ENCODE peak calls at places on chromosome 4, in ten cellular contexts. Q is endothelial cell; X is MCF 10A; O is T-helper 22 cell; C is cerebellar cortex; N is stimulated activated CD8-positive, alpha-beta memory T cell treated with anti-CD3 and anti-CD28 coated beads, Interleukin-4, amount 100 ng/mL, for 1 hour; B is NCI-H1105 treated with DMSO at 0.1 percent for 48 hours; A is iPS-NIHi11; M is SW480; V is activated naive CD4-positive, alpha-beta T cell. E is an unnamed sample.

GRCh38 chr4:113060853-113061252 is 11.4 kb downstream of the ANK2 start:
- DNase-seq in Q (no peak), X (no peak), O (no peak), C (no peak), N (no peak), B (no peak), A (no peak), M (no peak), V (no peak), E (no peak)

GRCh38 chr4:143482753-143483362 is 30.6 kb upstream of the SMARCA5 start:
- DNase-seq in Q (peak; percentile 35), X (peak; percentile 57), O (no peak), C (peak; percentile 52), N (no peak), B (peak; percentile 18), A (peak; percentile 20), M (peak; percentile 18), V (no peak), E (peak; percentile 6)

GRCh38 chr4:168917150-168917779 is 92.8 kb downstream of the CBR4 start:
- DNase-seq in Q (no peak), X (peak; percentile 64), O (no peak), C (peak; percentile 46), N (no peak), B (peak; percentile 14), A (peak; percentile 26), M (peak; percentile 27), V (no peak), E (peak; percentile 75)

GRCh38 chr4:150283689-150284088 is 205.4 kb downstream of the DCLK2 start:
- DNase-seq in Q (no peak), X (peak; percentile 30), O (no peak), C (no peak), N (no peak), B (no peak), A (no peak), M (no peak), V (no peak), E (no peak)

GRCh38 chr4:101953949-101954348 is 163.4 kb downstream of the BANK1 start:
- DNase-seq in Q (peak; percentile 11), X (peak; percentile 40), O (no peak), C (peak; percentile 27), N (no peak), B (no peak), A (peak; percentile 27), M (peak; percentile 9), V (no peak), E (no peak)

GRCh38 chr4:53520114-53520513 is 71.2 kb downstream of the LNX1 start:
- DNase-seq in Q (no peak), X (no peak), O (no peak), C (no peak), N (no peak), B (no peak), A (peak; percentile 30), M (no peak), V (no peak), E (no peak)

GRCh38 chr4:26741491-26741871 is 119.2 kb upstream of the STIM2 start:
- DNase-seq in Q (no peak), X (no peak), O (no peak), C (no peak), N (no peak), B (no peak), A (peak; percentile 17), M (no peak), V (no peak), E (no peak)

GRCh38 chr4:30950737-30951136 is 230.6 kb downstream of the PCDH7 start:
- DNase-seq in Q (no peak), X (peak; percentile 84), O (no peak), C (no peak), N (no peak), B (no peak), A (no peak), M (no peak), V (no peak), E (peak; percentile 81)

GRCh38 chr4:56128231-56128630 is 179.5 kb downstream of the CEP135 start:
- DNase-seq in Q (no peak), X (peak; percentile 53), O (no peak), C (no peak), N (no peak), B (peak; percentile 5), A (no peak), M (no peak), V (no peak), E (no peak)

GRCh38 chr4:183532823-183533222 is 28.0 kb downstream of the ING2 start:
- DNase-seq in Q (no peak), X (peak; percentile 34), O (no peak), C (no peak), N (no peak), B (no peak), A (no peak), M (no peak), V (no peak), E (no peak)

GRCh38 chr4:86114563-86114962 is 245.3 kb downstream of the MAPK10 start:
- DNase-seq in Q (no peak), X (no peak), O (no peak), C (no peak), N (no peak), B (no peak), A (no peak), M (no peak), V (no peak), E (no peak)

GRCh38 chr4:168028568-168028967 is 63.8 kb upstream of the ANXA10 start:
- DNase-seq in Q (no peak), X (peak; percentile 71), O (no peak), C (no peak), N (no peak), B (no peak), A (no peak), M (peak; percentile 1), V (no peak), E (no peak)

GRCh38 chr4:174036111-174036510 is 247.4 kb downstream of the FBXO8 start:
- DNase-seq in Q (no peak), X (no peak), O (no peak), C (no peak), N (no peak), B (peak; percentile 40), A (no peak), M (no peak), V (no peak), E (no peak)

GRCh38 chr4:21948347-21949072 is at the start of gene KCNIP4:
- DNase-seq in Q (peak; percentile 62), X (no peak), O (no peak), C (peak; percentile 44), N (no peak), B (peak; percentile 45), A (peak; percentile 89), M (no peak), V (no peak), E (peak; percentile 5)

GRCh38 chr4:150308824-150309472 is 230.7 kb downstream of the DCLK2 start:
- DNase-seq in Q (no peak), X (peak; percentile 44), O (no peak), C (no peak), N (no peak), B (no peak), A (no peak), M (no peak), V (no peak), E (no peak)

GRCh38 chr4:36385951-36386561 is 104.6 kb downstream of the DTHD1 start:
- DNase-seq in Q (peak; percentile 4), X (no peak), O (peak; percentile 28), C (no peak), N (peak; percentile 11), B (no peak), A (no peak), M (peak; percentile 14), V (no peak), E (no peak)

GRCh38 chr4:81030617-81031388 is at the start of gene BMP3:
- DNase-seq in Q (peak; percentile 43), X (peak; percentile 28), O (no peak), C (no peak), N (no peak), B (peak; percentile 26), A (peak; percentile 20), M (peak; percentile 22), V (no peak), E (peak; percentile 79)

GRCh38 chr4:171812377-171813194 is 618 bp upstream of the GALNTL6 start:
- DNase-seq in Q (peak; percentile 13), X (no peak), O (no peak), C (no peak), N (no peak), B (no peak), A (peak; percentile 18), M (no peak), V (no peak), E (peak; percentile 62)

GRCh38 chr4:81919238-81919637 is 447.5 kb upstream of the RASGEF1B start:
- DNase-seq in Q (peak; percentile 17), X (peak; percentile 38), O (no peak), C (peak; percentile 24), N (no peak), B (no peak), A (peak; percentile 62), M (peak; percentile 52), V (no peak), E (peak; percentile 39)

GRCh38 chr4:2954358-2955185 is 8.6 kb downstream of the NOP14 start:
- DNase-seq in Q (no peak), X (no peak), O (peak; percentile 50), C (no peak), N (no peak), B (no peak), A (peak; percentile 73), M (no peak), V (no peak), E (no peak)

GRCh38 chr4:2251795-2252529 is 9.9 kb downstream of the MXD4 start:
- DNase-seq in Q (no peak), X (no peak), O (no peak), C (no peak), N (no peak), B (no peak), A (peak; percentile 5), M (no peak), V (no peak), E (no peak)

GRCh38 chr4:137956256-137956655 is 285.9 kb downstream of the SLC7A11 start:
- DNase-seq in Q (no peak), X (no peak), O (no peak), C (no peak), N (no peak), B (no peak), A (no peak), M (no peak), V (no peak), E (no peak)

GRCh38 chr4:22688236-22688635 is 4.5 kb upstream of the GBA3 start:
- DNase-seq in Q (no peak), X (no peak), O (no peak), C (no peak), N (no peak), B (no peak), A (no peak), M (no peak), V (no peak), E (no peak)

GRCh38 chr4:15006416-15007024 is 4.2 kb downstream of the CPEB2 start:
- DNase-seq in Q (no peak), X (peak; percentile 39), O (no peak), C (peak; percentile 34), N (no peak), B (peak; percentile 43), A (no peak), M (peak; percentile 9), V (no peak), E (no peak)

GRCh38 chr4:148284526-148285193 is 157.6 kb downstream of the NR3C2 start:
- DNase-seq in Q (no peak), X (peak; percentile 6), O (no peak), C (peak; percentile 67), N (no peak), B (no peak), A (no peak), M (no peak), V (no peak), E (no peak)

GRCh38 chr4:4170596-4171150 is 56.1 kb downstream of the OTOP1 start:
- DNase-seq in Q (no peak), X (no peak), O (no peak), C (no peak), N (no peak), B (no peak), A (no peak), M (no peak), V (no peak), E (no peak)

GRCh38 chr4:4948370-4948769 is 70.9 kb downstream of the CYTL1 start:
- DNase-seq in Q (no peak), X (no peak), O (no peak), C (no peak), N (no peak), B (no peak), A (no peak), M (no peak), V (no peak), E (no peak)

GRCh38 chr4:102541708-102542107 is 40.5 kb downstream of the NFKB1 start:
- DNase-seq in Q (peak; percentile 53), X (peak; percentile 12), O (no peak), C (peak; percentile 31), N (no peak), B (no peak), A (peak; percentile 24), M (no peak), V (no peak), E (no peak)

E was measured in NCI-H1417.